ENCODE peak calls at places on chromosomes 4 and X, in five cellular contexts. Y is endothelial cell of umbilical vein, D is H1, K is hepatocyte, S is fibroblast of lung. A is an unnamed sample.

GRCh38 chr4:7960790-7961655 is 21.4 kb upstream of the AFAP1 start:
- DNase-seq in Y (peak; percentile 96), D (no peak), K (peak; percentile 80), S (peak; percentile 100), A (peak; percentile 6)

GRCh38 chr4:118954246-118954645 is 65.6 kb downstream of the SYNPO2 start:
- DNase-seq in Y (peak; percentile 32), D (no peak), K (no peak), S (peak; percentile 43), A (no peak)

GRCh38 chrX:108270739-108271396 is 167.4 kb downstream of the COL4A6 start:
- DNase-seq in Y (no peak), D (no peak), K (peak; percentile 14), S (peak; percentile 80), A (peak; percentile 1)

GRCh38 chr4:123396294-123397275 is at the start of gene SPRY1:
- DNase-seq in Y (peak; percentile 89), D (peak; percentile 85), K (peak; percentile 92), S (peak; percentile 93), A (peak; percentile 83)

GRCh38 chr4:39970559-39971270 is 7.0 kb downstream of the PDS5A start:
- DNase-seq in Y (no peak), D (no peak), K (no peak), S (peak; percentile 82), A (no peak)

GRCh38 chrX:103211012-103211715 is 3.7 kb upstream of the BEX4 start:
- DNase-seq in Y (peak; percentile 54), D (no peak), K (peak; percentile 62), S (peak; percentile 29), A (peak; percentile 55)

GRCh38 chrX:120293015-120293414 is 18.2 kb downstream of the TMEM255A start:
- DNase-seq in Y (no peak), D (no peak), K (no peak), S (no peak), A (no peak)

GRCh38 chrX:53184836-53185235 is 40.2 kb downstream of the KDM5C start:
- DNase-seq in Y (no peak), D (no peak), K (no peak), S (peak; percentile 76), A (no peak)

GRCh38 chr4:108650212-108651067 is at the start of gene OSTC:
- DNase-seq in Y (peak; percentile 95), D (peak; percentile 93), K (peak; percentile 98), S (peak; percentile 97), A (peak; percentile 92)

GRCh38 chr4:71189471-71189870 is 149.3 kb upstream of the SLC4A4 start:
- DNase-seq in Y (no peak), D (no peak), K (no peak), S (peak; percentile 80), A (no peak)

GRCh38 chrX:15151267-15152196 is 118.4 kb downstream of the ASB9 start:
- DNase-seq in Y (peak; percentile 39), D (no peak), K (no peak), S (no peak), A (no peak)

GRCh38 chr4:131547506-131547981 is 1601.5 kb upstream of the PCDH10 start:
- DNase-seq in Y (no peak), D (no peak), K (no peak), S (no peak), A (no peak)
- H3K4me2 ChIP-seq in Y (no peak overlapping the region), D (no peak overlapping the region), K (no peak overlapping the region), S (no peak overlapping the region), A (no peak overlapping the region)

GRCh38 chr4:95107635-95108034 is 349.9 kb downstream of the BMPR1B start:
- DNase-seq in Y (peak; percentile 59), D (no peak), K (peak; percentile 55), S (peak; percentile 69), A (no peak)
- H3K27me3 ChIP-seq in Y (no peaks in the 10 kb centered on the region), D (no peaks in the 10 kb centered on the region), K (no peaks in the 10 kb centered on the region), S (no peaks in the 10 kb centered on the region), A (no peaks in the 10 kb centered on the region)

GRCh38 chr4:2483237-2483636 is 14.3 kb downstream of the RNF4 start:
- DNase-seq in Y (no peak), D (no peak), K (no peak), S (no peak), A (no peak)
- H4K20me1 ChIP-seq in Y (peaks cover 9% of the 10 kb centered on the region), D (peaks cover 65% of the 10 kb centered on the region), K (peaks cover 100% of the 10 kb centered on the region), S (peaks cover 3% of the 10 kb centered on the region), A (peaks cover 96% of the 10 kb centered on the region)

GRCh38 chr4:81042578-81043365 is 12.3 kb downstream of the BMP3 start:
- DNase-seq in Y (no peak), D (no peak), K (no peak), S (no peak), A (no peak)
- H3K4me2 ChIP-seq in Y (no peak overlapping the region), D (no peak overlapping the region), K (no peak overlapping the region), S (no peak overlapping the region), A (no peak overlapping the region)

GRCh38 chr4:5890063-5890727 is 2.7 kb downstream of the CRMP1 start:
- DNase-seq in Y (no peak), D (peak; percentile 90), K (peak; percentile 65), S (peak; percentile 41), A (no peak)
- H3K27me3 ChIP-seq in Y (peaks cover 64% of the 10 kb centered on the region), D (peaks cover 56% of the 10 kb centered on the region), K (peaks cover 87% of the 10 kb centered on the region), S (peaks cover 48% of the 10 kb centered on the region), A (no peaks in the 10 kb centered on the region)